ENCODE peak calls at places on chromosomes 4 and X, in five cellular contexts. T, C, J, Z and O are unnamed samples.

GRCh38 chrX:41558531-41558930 is 111.4 kb downstream of the NYX start:
- DNase-seq in T (no peak), J (no peak), C (no peak), Z (peak; percentile 52), O (no peak)

GRCh38 chr4:9679704-9680478 is 101.5 kb upstream of the DRD5 start:
- DNase-seq in Z (no peak), T (no peak), J (no peak), C (no peak), O (no peak)

GRCh38 chr4:2818351-2818939 is 25.2 kb upstream of the ADD1 start:
- DNase-seq in C (peak; percentile 80), T (no peak), Z (peak; percentile 59), J (no peak), O (no peak)

GRCh38 chr4:121734576-121734975 is 30.4 kb downstream of the SMIM43 start:
- DNase-seq in J (no peak), T (no peak), C (no peak), Z (no peak), O (no peak)

GRCh38 chr4:187603093-187603395 is 392.5 kb upstream of the ZFP42 start:
- DNase-seq in T (no peak), J (no peak), Z (peak; percentile 76), C (no peak), O (no peak)

GRCh38 chrX:110056419-110056818 is 53.5 kb downstream of the TMEM164 start:
- DNase-seq in C (no peak), J (no peak), T (no peak), Z (no peak), O (no peak)

GRCh38 chrX:107675823-107676555 is 47.7 kb downstream of the PRPS1 start:
- DNase-seq in J (no peak), C (no peak), Z (peak; percentile 82), T (no peak), O (no peak)

GRCh38 chr4:132230025-132230424 is 919.1 kb upstream of the PCDH10 start:
- DNase-seq in C (no peak), T (no peak), J (no peak), Z (no peak), O (no peak)

GRCh38 chrX:68694429-68695205 is 47.2 kb downstream of the STARD8 start:
- DNase-seq in C (no peak), T (no peak), J (no peak), Z (no peak), O (no peak)

GRCh38 chr4:78185117-78185516 is 128.0 kb downstream of the FRAS1 start:
- DNase-seq in T (no peak), J (no peak), C (no peak), Z (no peak), O (no peak)

GRCh38 chrX:12971282-12972003 is 3.5 kb upstream of the TMSB4X start:
- DNase-seq in J (no peak), Z (no peak), C (no peak), T (no peak), O (no peak)

GRCh38 chrX:1224954-1225353 is 12.5 kb upstream of the CRLF2 start:
- DNase-seq in Z (no peak), C (no peak), T (no peak), J (no peak), O (no peak)

GRCh38 chr4:7330031-7330596 is 104.6 kb downstream of the PSAPL1 start:
- DNase-seq in T (no peak), C (no peak), Z (no peak), J (no peak), O (no peak)

GRCh38 chr4:99847362-99847976 is 30.8 kb downstream of the DAPP1 start:
- DNase-seq in C (no peak), J (no peak), Z (no peak), T (no peak), O (no peak)

GRCh38 chr4:6362896-6363295 is 93.2 kb downstream of the WFS1 start:
- DNase-seq in Z (peak; percentile 27), J (no peak), C (peak; percentile 87), T (no peak), O (no peak)

GRCh38 chr4:140351778-140352177 is 21.7 kb upstream of the SCOC start:
- DNase-seq in J (no peak), Z (no peak), C (no peak), T (no peak), O (no peak)

GRCh38 chr4:149605601-149606378 is 209.9 kb downstream of the IQCM start:
- DNase-seq in J (no peak), Z (peak; percentile 13), C (no peak), T (no peak), O (no peak)

GRCh38 chr4:39062094-39062493 is at the start of gene KLHL5:
- DNase-seq in C (no peak), J (no peak), Z (peak; percentile 19), T (no peak), O (no peak)

GRCh38 chr4:24322517-24322916 is 261.8 kb downstream of the DHX15 start:
- DNase-seq in T (no peak), C (no peak), Z (no peak), J (no peak), O (no peak)